ENCODE peak calls at places on chromosomes 5 and 9, in eight cellular contexts. P, V, U, A, Y, B, X and Q are unnamed samples.

GRCh38 chr5:95697781-95698681 is 15.2 kb upstream of the SPATA9 start:
- DNase-seq in P (no peak), V (no peak), U (no peak), A (no peak), Y (no peak), B (no peak), X (no peak), Q (no peak)

GRCh38 chr5:154740957-154741356 is 14.2 kb upstream of the LARP1 start:
- DNase-seq in P (no peak), V (no peak), U (no peak), A (no peak), Y (peak; percentile 55), B (no peak), X (peak; percentile 58), Q (no peak)

GRCh38 chr5:134455466-134455865 is 43.8 kb upstream of the CDKN2AIPNL start:
- DNase-seq in P (no peak), V (no peak), U (no peak), A (no peak), Y (no peak), B (no peak), X (no peak), Q (no peak)

GRCh38 chr5:9546973-9547947 is 1.4 kb upstream of the SEMA5A start:
- DNase-seq in P (no peak), V (no peak), U (no peak), A (no peak), Y (no peak), B (no peak), X (peak; percentile 77), Q (no peak)

GRCh38 chr5:112290667-112291066 is 128.4 kb downstream of the EPB41L4A start:
- DNase-seq in P (no peak), V (no peak), U (no peak), A (no peak), Y (no peak), B (no peak), X (no peak), Q (no peak)

GRCh38 chr5:93058309-93058708 is 522.7 kb downstream of the NR2F1-AS1 start:
- DNase-seq in P (no peak), V (no peak), U (no peak), A (no peak), Y (no peak), B (no peak), X (peak; percentile 71), Q (no peak)

GRCh38 chr5:177264178-177264577 is 39.3 kb downstream of the RAB24 start:
- DNase-seq in P (no peak), V (no peak), U (no peak), A (no peak), Y (no peak), B (no peak), X (no peak), Q (no peak)

GRCh38 chr5:43073597-43074546 is 33.8 kb upstream of the ANXA2R start:
- DNase-seq in P (no peak), V (peak; percentile 37), U (no peak), A (no peak), Y (no peak), B (peak; percentile 40), X (no peak), Q (no peak)

GRCh38 chr5:14405267-14405666 is 176.3 kb upstream of the OTULINL start:
- DNase-seq in P (no peak), V (no peak), U (no peak), A (no peak), Y (no peak), B (no peak), X (peak; percentile 46), Q (no peak)

GRCh38 chr5:171107650-171108049 is 201.4 kb upstream of the TLX3 start:
- DNase-seq in P (no peak), V (no peak), U (no peak), A (no peak), Y (no peak), B (no peak), X (no peak), Q (no peak)

GRCh38 chr5:157100140-157100679 is 8.6 kb downstream of the HAVCR2 start:
- DNase-seq in P (no peak), V (no peak), U (no peak), A (no peak), Y (no peak), B (no peak), X (peak; percentile 22), Q (no peak)

GRCh38 chr9:91580136-91580535 is 156.5 kb upstream of the NFIL3 start:
- DNase-seq in P (no peak), V (no peak), U (no peak), A (no peak), Y (no peak), B (no peak), X (peak; percentile 88), Q (no peak)

GRCh38 chr9:137989999-137990715 is 112.6 kb downstream of the CACNA1B start:
- DNase-seq in P (no peak), V (peak; percentile 5), U (peak; percentile 44), A (no peak), Y (no peak), B (no peak), X (no peak), Q (no peak)

GRCh38 chr5:33102551-33102950 is 338.2 kb upstream of the TARS1 start:
- DNase-seq in P (no peak), V (no peak), U (no peak), A (no peak), Y (no peak), B (no peak), X (peak; percentile 84), Q (no peak)

GRCh38 chr5:32709789-32710334 is 1.3 kb upstream of the NPR3 start:
- DNase-seq in P (peak; percentile 58), V (peak; percentile 33), U (peak; percentile 87), A (peak; percentile 84), Y (peak; percentile 38), B (peak; percentile 81), X (peak; percentile 68), Q (peak; percentile 48)

GRCh38 chr5:116371935-116372334 is 202.7 kb downstream of the SEMA6A start:
- DNase-seq in P (no peak), V (no peak), U (no peak), A (no peak), Y (no peak), B (no peak), X (no peak), Q (no peak)

GRCh38 chr5:16617272-16617973 is 626 bp upstream of the RETREG1 start:
- DNase-seq in P (peak; percentile 42), V (peak; percentile 61), U (no peak), A (no peak), Y (no peak), B (no peak), X (no peak), Q (peak; percentile 14)

GRCh38 chr9:35756275-35756742 is 2.2 kb upstream of the MSMP start:
- DNase-seq in P (peak; percentile 65), V (peak; percentile 80), U (no peak), A (peak; percentile 87), Y (no peak), B (peak; percentile 66), X (no peak), Q (no peak)

GRCh38 chr5:98031496-98031895 is 742.0 kb upstream of the RGMB start:
- DNase-seq in P (no peak), V (no peak), U (no peak), A (no peak), Y (no peak), B (peak; percentile 46), X (no peak), Q (peak; percentile 12)

GRCh38 chr5:162474239-162474638 is 406.7 kb downstream of the GABRG2 start:
- DNase-seq in P (no peak), V (no peak), U (no peak), A (no peak), Y (no peak), B (no peak), X (no peak), Q (no peak)

GRCh38 chr5:93257616-93258015 is 323.4 kb downstream of the NR2F1-AS1 start:
- DNase-seq in P (no peak), V (no peak), U (no peak), A (no peak), Y (no peak), B (no peak), X (peak; percentile 38), Q (no peak)

GRCh38 chr9:76373173-76373771 is 21.0 kb downstream of the RFK start:
- DNase-seq in P (peak; percentile 30), V (no peak), U (no peak), A (no peak), Y (peak; percentile 55), B (no peak), X (peak; percentile 85), Q (no peak)

GRCh38 chr9:631596-631995 is 209.9 kb upstream of the DMRT1 start:
- DNase-seq in P (no peak), V (no peak), U (no peak), A (no peak), Y (no peak), B (no peak), X (peak; percentile 73), Q (no peak)

GRCh38 chr9:124439086-124439485 is 11.2 kb upstream of the ADGRD2 start:
- DNase-seq in P (no peak), V (no peak), U (no peak), A (no peak), Y (no peak), B (no peak), X (no peak), Q (no peak)
- TF ChIP-seq CTCF in P (no peak), V (no peak), U (no peak), A (no peak), Y (no peak), B (no peak), X (no peak), Q (no peak)

DNA sequence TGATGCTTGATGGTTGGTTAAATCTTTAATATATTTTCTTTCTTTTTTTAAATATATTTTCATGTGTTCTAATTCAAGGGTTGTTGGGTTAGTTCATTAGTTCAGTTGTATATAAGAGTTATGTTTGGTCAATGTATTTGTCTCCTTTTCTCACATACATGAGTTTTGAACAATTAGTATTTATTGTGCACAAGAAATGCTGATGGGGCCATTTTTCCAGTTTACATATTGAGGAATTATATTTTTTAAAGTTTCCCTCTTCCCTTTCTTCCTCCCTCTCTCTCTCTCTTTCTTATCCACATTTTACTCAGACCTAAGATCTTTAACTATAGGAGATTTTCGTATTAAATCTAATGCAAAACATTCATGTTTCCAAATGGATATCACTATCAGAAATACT is 74.0 kb downstream of the LNPEP start:
- DNase-seq in P (no peak), V (no peak), U (no peak), A (no peak), Y (no peak), B (no peak), X (no peak), Q (no peak)
- H3K36me3 ChIP-seq in P (peaks cover 23% of the 10 kb centered on the region), V (peaks cover 19% of the 10 kb centered on the region), U (peaks cover 28% of the 10 kb centered on the region), A (peaks cover 43% of the 10 kb centered on the region), Y (no peaks in the 10 kb centered on the region), B (peaks cover 3% of the 10 kb centered on the region), X (peaks cover 10% of the 10 kb centered on the region), Q (peaks cover 4% of the 10 kb centered on the region)

DNA sequence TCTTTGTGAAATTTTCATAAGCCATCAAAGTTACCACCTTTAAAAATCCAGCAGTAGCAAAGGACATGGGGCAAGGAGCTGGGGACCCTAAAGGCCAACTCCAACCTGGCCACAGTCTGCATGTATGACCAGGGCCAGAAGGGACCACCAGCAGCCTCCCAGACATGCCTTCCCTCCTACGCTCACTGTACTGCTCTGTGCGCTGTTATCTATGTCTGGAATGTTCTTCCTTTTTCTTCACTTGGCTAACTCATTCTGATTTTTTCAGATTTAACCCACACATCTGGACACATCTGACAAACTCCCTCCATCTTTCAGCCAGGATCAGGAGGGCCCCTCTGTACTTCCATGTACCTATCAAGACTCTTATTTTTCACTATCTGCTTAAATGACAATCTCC is 47.6 kb upstream of the TRAF1 start:
- DNase-seq in P (no peak), V (no peak), U (no peak), A (no peak), Y (no peak), B (no peak), X (no peak), Q (no peak)
- H3K27me3 ChIP-seq in P (no peaks in the 10 kb centered on the region), V (no peaks in the 10 kb centered on the region), U (no peaks in the 10 kb centered on the region), A (no peaks in the 10 kb centered on the region), Y (no peaks in the 10 kb centered on the region), B (no peaks in the 10 kb centered on the region), X (no peaks in the 10 kb centered on the region), Q (no peaks in the 10 kb centered on the region)

GRCh38 chr9:68416891-68417570 is 60.6 kb downstream of the PGM5 start:
- DNase-seq in P (no peak), V (no peak), U (no peak), A (no peak), Y (no peak), B (peak; percentile 24), X (no peak), Q (no peak)
- TF ChIP-seq CTCF in P (peak; percentile 24), V (no peak), U (no peak), A (no peak), Y (no peak), B (peak; percentile 46), X (no peak), Q (peak; percentile 59)